ENCODE peak calls at places on chromosomes 13 and 19, in six cellular contexts. Z is AG09319, N is GM10248, A is heart right ventricle, V is neural progenitor cell, C is ovary. M is an unnamed sample.

GRCh38 chr13:28573595-28574373 is 78.9 kb upstream of the FLT1 start:
- DNase-seq in Z (no peak), N (no peak), A (no peak), V (no peak), C (no peak), M (no peak)

GRCh38 chr13:67221630-67222226 is 8.4 kb downstream of the PCDH9 start:
- DNase-seq in Z (no peak), N (no peak), A (no peak), V (no peak), C (no peak), M (no peak)

GRCh38 chr19:46818812-46819211 is 30.4 kb upstream of the SLC1A5 start:
- DNase-seq in Z (no peak), N (no peak), A (no peak), V (no peak), C (no peak), M (peak; percentile 33)

GRCh38 chr19:18921593-18921992 is 2.1 kb downstream of the DDX49 start:
- DNase-seq in Z (no peak), N (no peak), A (no peak), V (no peak), C (no peak), M (no peak)

GRCh38 chr13:54511356-54511755 is 1482.7 kb downstream of the OLFM4 start:
- DNase-seq in Z (no peak), N (no peak), A (no peak), V (no peak), C (no peak), M (no peak)

GRCh38 chr13:44459674-44460073 is 86.0 kb downstream of the SERP2 start:
- DNase-seq in Z (no peak), N (no peak), A (no peak), V (no peak), C (no peak), M (no peak)

GRCh38 chr19:11797491-11797890 is 832 bp upstream of the ZNF491 start:
- DNase-seq in Z (peak; percentile 76), N (peak; percentile 87), A (peak; percentile 91), V (peak; percentile 88), C (peak; percentile 86), M (peak; percentile 89)

GRCh38 chr19:8552810-8553209 is 24.4 kb downstream of the MYO1F start:
- DNase-seq in Z (no peak), N (no peak), A (no peak), V (peak; percentile 57), C (no peak), M (peak; percentile 26)

GRCh38 chr19:44955500-44956439 is 590 bp downstream of the CLPTM1 start:
- DNase-seq in Z (no peak), N (no peak), A (no peak), V (no peak), C (no peak), M (peak; percentile 16)

GRCh38 chr19:54560881-54561385 is 12.7 kb upstream of the LILRA2 start:
- DNase-seq in Z (no peak), N (no peak), A (no peak), V (no peak), C (no peak), M (no peak)

GRCh38 chr13:112103260-112103843 is 36.4 kb downstream of the SOX1 start:
- DNase-seq in Z (no peak), N (no peak), A (no peak), V (peak; percentile 76), C (no peak), M (no peak)

GRCh38 chr19:47487551-47488515 is 3.8 kb upstream of the KPTN start:
- DNase-seq in Z (no peak), N (peak; percentile 50), A (no peak), V (no peak), C (no peak), M (peak; percentile 26)

GRCh38 chr13:39811696-39812095 is 156.2 kb downstream of the COG6 start:
- DNase-seq in Z (no peak), N (no peak), A (no peak), V (no peak), C (no peak), M (no peak)

GRCh38 chr13:44810067-44810840 is 179.0 kb downstream of the NUFIP1 start:
- DNase-seq in Z (no peak), N (no peak), A (peak; percentile 16), V (no peak), C (peak; percentile 66), M (no peak)

GRCh38 chr13:70391678-70392077 is 283.4 kb upstream of the KLHL1 start:
- DNase-seq in Z (no peak), N (no peak), A (no peak), V (no peak), C (no peak), M (no peak)

GRCh38 chr19:23436318-23436717 is 41.0 kb upstream of the ZNF91 start:
- DNase-seq in Z (no peak), N (no peak), A (no peak), V (no peak), C (no peak), M (peak; percentile 44)
- TF ChIP-seq CTCF in Z (no peak), N (no peak), A (no peak), V (peak; percentile 22), C (no peak), M (no peak)

GRCh38 chr19:49817964-49818690 is at the start of gene MED25:
- DNase-seq in Z (peak; percentile 61), N (peak; percentile 93), A (peak; percentile 85), V (peak; percentile 94), C (peak; percentile 91), M (peak; percentile 86)
- TF ChIP-seq CTCF in Z (no peak), N (no peak), A (peak; percentile 59), V (peak; percentile 27), C (peak; percentile 61), M (no peak)

GRCh38 chr13:33441015-33441414 is 155.5 kb upstream of the STARD13 start:
- DNase-seq in Z (no peak), N (no peak), A (no peak), V (peak; percentile 44), C (no peak), M (no peak)
- TF ChIP-seq CTCF in Z (peak; percentile 29), N (no peak), A (no peak), V (peak; percentile 52), C (no peak), M (no peak)

GRCh38 chr13:95485045-95485517 is 67.4 kb upstream of the CLDN10 start:
- DNase-seq in Z (no peak), N (no peak), A (no peak), V (no peak), C (no peak), M (peak; percentile 7)
- TF ChIP-seq CTCF in Z (no peak), N (no peak), A (no peak), V (no peak), C (no peak), M (no peak)

DNA sequence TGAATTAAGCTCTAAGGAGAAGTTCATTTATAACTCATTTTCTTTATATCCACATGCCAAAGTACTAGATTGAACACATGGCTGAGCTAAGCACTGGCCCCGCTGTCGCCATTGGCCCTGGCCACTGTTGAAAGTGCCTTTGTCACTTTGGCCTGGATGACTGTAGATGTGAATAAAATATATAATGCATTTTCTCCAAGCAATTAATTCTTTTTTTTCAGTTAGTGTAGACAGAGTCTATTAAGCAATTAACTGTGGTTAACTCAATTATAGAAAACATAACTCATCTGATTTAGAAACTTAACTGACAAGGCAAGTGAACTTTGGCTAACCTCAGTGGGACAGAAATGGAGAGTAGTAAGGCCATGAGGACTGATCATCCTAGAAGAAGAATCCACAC is 965.6 kb downstream of the EFNB2 start:
- DNase-seq in Z (no peak), N (no peak), A (no peak), V (no peak), C (no peak), M (no peak)
- TF ChIP-seq CTCF in Z (no peak), N (no peak), A (no peak), V (no peak), C (no peak), M (no peak)

M was measured in activated CD8-positive, alpha-beta T cell treated with anti-CD3 and anti-CD28 coated beads for 36 hours.